ENCODE peak calls at places on chromosomes 12 and 14, in four cellular contexts. L, K, C and Y are unnamed samples.

GRCh38 chr12:132747896-132748295 is 13.7 kb downstream of the ANKLE2 start:
- DNase-seq in L (no peak), K (no peak), C (no peak), Y (no peak)

GRCh38 chr12:84807249-84807648 is 105.3 kb downstream of the SLC6A15 start:
- DNase-seq in L (no peak), K (no peak), C (no peak), Y (no peak)

GRCh38 chr12:78392918-78393317 is 471.7 kb upstream of the SYT1 start:
- DNase-seq in L (no peak), K (no peak), C (no peak), Y (no peak)

GRCh38 chr14:56135001-56135400 is 16.8 kb downstream of the PELI2 start:
- DNase-seq in L (no peak), K (no peak), C (no peak), Y (no peak)

GRCh38 chr12:132317233-132317938 is 12.0 kb downstream of the GALNT9 start:
- DNase-seq in L (no peak), K (no peak), C (no peak), Y (no peak)

GRCh38 chr12:27048822-27049752 is 26.7 kb downstream of the MED21 start:
- DNase-seq in L (peak; percentile 62), K (no peak), C (no peak), Y (no peak)

GRCh38 chr12:84599539-84599938 is 313.1 kb downstream of the SLC6A15 start:
- DNase-seq in L (no peak), K (no peak), C (no peak), Y (peak; percentile 46)

GRCh38 chr12:29492884-29493283 is 4.6 kb downstream of the OVCH1 start:
- DNase-seq in L (no peak), K (no peak), C (no peak), Y (no peak)

GRCh38 chr12:79617696-79618095 is 73.1 kb downstream of the PAWR start:
- DNase-seq in L (no peak), K (no peak), C (no peak), Y (no peak)

GRCh38 chr12:65464930-65465329 is 186.4 kb downstream of the MSRB3 start:
- DNase-seq in L (no peak), K (no peak), C (no peak), Y (no peak)

GRCh38 chr12:9271875-9272274 is 63.7 kb upstream of the PZP start:
- DNase-seq in L (no peak), K (no peak), C (no peak), Y (no peak)

GRCh38 chr12:120514002-120514401 is 15.0 kb downstream of the COQ5 start:
- DNase-seq in L (no peak), K (no peak), C (no peak), Y (no peak)

GRCh38 chr12:102034346-102034745 is 27.4 kb downstream of the WASHC3 start:
- DNase-seq in L (no peak), K (no peak), C (no peak), Y (no peak)

GRCh38 chr12:122560138-122560537 is 33.1 kb downstream of the KNTC1 start:
- DNase-seq in L (no peak), K (no peak), C (no peak), Y (no peak)

GRCh38 chr14:27164139-27164538 is 566.3 kb upstream of the NOVA1 start:
- DNase-seq in L (no peak), K (no peak), C (no peak), Y (no peak)

GRCh38 chr12:25852792-25853191 is 105.7 kb upstream of the RASSF8 start:
- DNase-seq in L (no peak), K (no peak), C (no peak), Y (no peak)

GRCh38 chr12:15782667-15783066 is 6.5 kb downstream of the EPS8 start:
- DNase-seq in L (no peak), K (no peak), C (no peak), Y (no peak)

GRCh38 chr14:47269788-47270492 is 405.5 kb downstream of the MDGA2 start:
- DNase-seq in L (no peak), K (no peak), C (no peak), Y (no peak)

GRCh38 chr12:106145539-106146447 is 7.0 kb upstream of the NUAK1 start:
- DNase-seq in L (no peak), K (no peak), C (no peak), Y (no peak)

GRCh38 chr14:103532216-103533136 is 3.5 kb downstream of the TRMT61A start:
- DNase-seq in L (no peak), K (no peak), C (no peak), Y (no peak)

GRCh38 chr12:46523446-46523845 is 150.9 kb upstream of the SLC38A2 start:
- DNase-seq in L (no peak), K (no peak), C (no peak), Y (no peak)
- TF ChIP-seq ZNF274 in L (no peak), K (no peak), C (no peak), Y (no peak)

DNA sequence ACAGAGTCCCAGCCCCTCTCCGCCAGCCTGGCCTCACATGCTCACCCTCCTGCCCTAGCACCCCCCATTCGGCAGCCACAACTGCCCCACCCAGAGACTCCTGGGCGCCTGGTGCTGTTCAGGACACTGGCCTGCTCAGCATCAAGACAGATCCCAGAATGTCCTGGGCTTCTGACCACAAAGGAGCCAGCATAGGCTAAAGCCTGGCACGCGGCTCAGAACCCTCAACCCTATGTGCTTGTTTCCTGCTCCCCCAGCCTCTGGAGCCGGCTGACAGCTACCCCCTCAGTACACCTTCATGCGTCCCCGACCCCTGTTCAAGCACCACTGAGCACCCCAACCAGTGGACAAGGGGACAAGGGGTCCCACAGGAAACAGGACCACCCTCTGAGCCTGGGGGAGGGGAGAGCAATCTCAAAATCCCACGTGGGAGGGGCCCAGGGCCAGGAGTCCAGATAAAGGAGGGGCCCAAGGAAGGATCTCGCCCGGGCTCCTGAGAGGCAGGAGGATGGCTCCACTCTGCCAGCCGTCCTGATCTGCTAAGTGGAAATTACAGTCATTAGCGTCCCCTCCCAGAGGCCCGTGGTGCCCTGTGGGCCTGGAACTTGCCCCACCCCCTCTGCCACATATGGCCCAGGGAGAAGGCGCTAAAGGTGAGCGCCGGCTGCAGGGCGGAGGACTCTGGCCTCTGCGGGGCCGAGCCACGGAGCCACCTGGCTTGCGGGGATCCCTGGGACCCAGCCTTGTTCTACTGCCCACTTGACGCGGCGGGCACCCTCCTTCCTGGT is 27.1 kb upstream of the GPR132 start:
- DNase-seq in L (no peak), K (no peak), C (no peak), Y (no peak)
- TF ChIP-seq POLR2A in L (no peak), K (no peak), C (no peak), Y (no peak)

DNA sequence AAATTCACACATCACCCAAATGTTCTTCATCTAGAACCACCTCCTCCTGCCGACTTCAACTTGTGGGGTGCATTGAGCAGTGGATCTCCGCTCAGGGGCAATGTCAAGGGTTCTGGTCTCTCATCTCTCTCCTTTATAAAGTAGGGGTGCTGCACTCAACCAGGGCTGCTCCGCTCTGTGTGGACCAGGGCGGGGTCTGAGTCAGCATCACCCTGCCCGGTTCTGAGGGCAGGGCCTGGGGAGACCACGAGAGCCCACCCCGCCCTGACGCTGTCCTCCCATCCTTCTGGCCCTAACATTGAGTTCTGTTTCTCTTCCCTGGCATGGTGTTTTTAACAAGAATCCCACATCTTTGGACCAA is 311.6 kb upstream of the DIO3 start:
- DNase-seq in L (no peak), K (no peak), C (no peak), Y (no peak)
- TF ChIP-seq EGR1 in L (no peak), K (no peak), C (no peak), Y (no peak)

DNA sequence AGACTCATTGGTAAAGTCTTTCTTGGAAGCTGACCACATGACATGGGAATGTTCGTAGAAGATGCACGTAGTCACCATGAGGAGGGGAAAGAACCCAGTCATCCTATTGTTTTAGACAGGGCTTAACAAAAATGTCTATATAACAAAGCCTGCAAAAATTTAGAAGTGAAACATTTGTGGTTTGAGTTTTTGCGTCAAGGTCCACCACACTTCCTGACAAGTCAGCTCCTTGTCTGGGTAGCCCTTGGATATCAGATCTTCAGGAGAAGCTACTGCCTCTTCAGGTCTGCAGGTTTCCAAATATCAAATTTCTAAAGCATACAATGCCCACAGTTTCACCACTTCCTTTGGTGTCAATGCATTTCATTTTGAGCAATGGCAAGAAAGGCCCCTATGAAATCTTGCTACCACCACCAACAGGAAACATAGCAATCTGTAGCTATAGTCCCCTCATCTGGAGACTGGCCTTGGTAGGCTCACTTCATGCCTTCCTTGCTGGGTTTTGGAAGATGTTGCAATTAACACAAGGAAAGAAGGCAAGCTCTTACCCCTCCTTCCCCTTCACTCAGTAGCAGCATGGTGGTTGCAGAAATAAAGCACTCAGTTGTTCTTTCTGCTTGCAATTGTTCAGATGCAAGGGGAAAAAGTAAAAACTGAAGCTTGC is 235.2 kb downstream of the PCNX1 start:
- DNase-seq in L (no peak), K (peak; percentile 63), C (no peak), Y (no peak)
- TF ChIP-seq ZNF274 in L (no peak), K (no peak), C (no peak), Y (no peak)

GRCh38 chr12:111597731-111598636 is 1.1 kb downstream of the ATXN2 start:
- DNase-seq in L (peak; percentile 72), K (no peak), C (no peak), Y (no peak)

GRCh38 chr12:111596985-111597730 is 2.0 kb downstream of the ATXN2 start:
- DNase-seq in L (peak; percentile 78), K (no peak), C (no peak), Y (peak; percentile 59)

GRCh38 chr12:111600296-111600562 is 1.1 kb upstream of the ATXN2 start:
- DNase-seq in L (no peak), K (no peak), C (no peak), Y (no peak)

GRCh38 chr12:111598637-111599458 is at the start of gene ATXN2:
- DNase-seq in L (peak; percentile 81), K (no peak), C (no peak), Y (no peak)

DNA sequence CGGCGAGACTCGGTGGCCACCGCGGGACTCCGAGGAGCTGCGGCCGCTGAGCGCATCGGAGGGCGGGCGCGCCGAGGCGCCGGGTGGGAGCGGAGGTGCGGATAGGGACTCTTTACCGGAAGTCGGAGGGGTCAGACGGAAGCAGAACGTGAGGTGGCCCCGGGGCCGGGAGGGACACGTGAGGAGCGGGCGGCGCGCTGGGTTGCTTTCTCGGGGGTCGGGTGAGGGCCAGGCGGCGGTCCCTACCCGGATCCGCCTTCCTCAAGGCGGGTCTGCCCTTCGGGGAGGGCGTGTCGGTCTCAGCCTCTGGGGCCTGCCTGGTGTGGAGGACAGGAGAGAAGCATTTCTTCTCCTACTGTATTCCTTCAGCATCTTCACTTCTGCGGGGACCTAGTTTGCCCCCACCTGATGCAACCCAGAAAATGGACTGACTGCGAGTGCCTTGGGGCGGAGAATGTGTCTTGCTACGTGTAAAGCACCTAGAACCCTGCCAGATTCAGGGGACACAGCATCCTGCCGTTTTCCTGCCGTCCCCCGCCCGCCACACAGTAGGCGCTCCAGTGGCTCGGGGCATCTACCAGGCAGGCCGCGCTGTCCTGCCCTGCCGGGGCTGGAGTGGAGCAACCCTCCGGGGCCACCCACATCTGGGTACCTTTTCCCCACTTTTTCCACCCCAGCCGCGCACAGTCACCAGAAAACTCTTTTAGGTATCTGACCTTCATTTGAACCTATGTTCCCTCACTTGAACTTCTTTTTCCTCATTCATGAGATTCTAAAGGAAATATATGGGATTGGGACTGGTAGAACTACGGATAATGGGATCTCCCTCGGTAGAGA is 562 bp upstream of the ATXN2 start:
- DNase-seq in L (peak; percentile 96), K (peak; percentile 51), C (peak; percentile 81), Y (peak; percentile 86)
- TF ChIP-seq POLR2A in L (peak; percentile 93), K (peak; percentile 98), C (peak; percentile 92), Y (peak; percentile 63)